ENCODE peak calls at places on chromosomes 1 and 21, in eight cellular contexts. U, S, C, X, Y, M, D and F are unnamed samples.
A peak's percentile ranks its signal among the peaks of the same experiment; 100 is the strongest.

GRCh38 chr1:110255388-110255787 is 45.3 kb downstream of the KCNC4 start:
- DNase-seq in U (no peak), S (no peak), C (no peak), X (no peak), Y (no peak), M (no peak), D (no peak), F (peak; percentile 14)

GRCh38 chr1:43954036-43954435 is 7.3 kb downstream of the IPO13 start:
- DNase-seq in U (peak; percentile 90), S (no peak), C (no peak), X (no peak), Y (no peak), M (no peak), D (no peak), F (no peak)

GRCh38 chr1:196324345-196324744 is 283.9 kb downstream of the KCNT2 start:
- DNase-seq in U (no peak), S (no peak), C (no peak), X (no peak), Y (no peak), M (no peak), D (no peak), F (peak; percentile 32)

GRCh38 chr1:196034080-196034706 is 574.0 kb downstream of the KCNT2 start:
- DNase-seq in U (no peak), S (no peak), C (no peak), X (peak; percentile 3), Y (no peak), M (no peak), D (no peak), F (peak; percentile 8)

GRCh38 chr1:53543130-53543770 is 84.1 kb downstream of the DMRTB1 start:
- DNase-seq in U (no peak), S (peak; percentile 13), C (no peak), X (peak; percentile 31), Y (no peak), M (no peak), D (no peak), F (no peak)

GRCh38 chr21:42969193-42969600 is 5.2 kb upstream of the PKNOX1 start:
- DNase-seq in U (no peak), S (no peak), C (no peak), X (no peak), Y (no peak), M (no peak), D (no peak), F (no peak)

GRCh38 chr1:226884116-226884515 is 13.7 kb downstream of the PSEN2 start:
- DNase-seq in U (no peak), S (no peak), C (no peak), X (no peak), Y (no peak), M (no peak), D (no peak), F (no peak)

GRCh38 chr1:89484097-89485038 is 40.3 kb upstream of the LRRC8B start:
- DNase-seq in U (no peak), S (no peak), C (no peak), X (no peak), Y (no peak), M (no peak), D (no peak), F (peak; percentile 2)

GRCh38 chr1:221667504-221667903 is 74.4 kb downstream of the DUSP10 start:
- DNase-seq in U (no peak), S (no peak), C (no peak), X (peak; percentile 80), Y (no peak), M (no peak), D (no peak), F (no peak)

GRCh38 chr1:217076902-217077301 is 353.7 kb upstream of the ESRRG start:
- DNase-seq in U (no peak), S (no peak), C (no peak), X (no peak), Y (no peak), M (no peak), D (no peak), F (peak; percentile 60)

GRCh38 chr1:221708076-221708571 is 33.8 kb downstream of the DUSP10 start:
- DNase-seq in U (no peak), S (no peak), C (no peak), X (peak; percentile 33), Y (no peak), M (no peak), D (peak; percentile 14), F (no peak)

GRCh38 chr1:219927956-219928790 is at the start of gene SLC30A10:
- DNase-seq in U (no peak), S (peak; percentile 75), C (peak; percentile 28), X (peak; percentile 35), Y (no peak), M (peak; percentile 60), D (peak; percentile 4), F (peak; percentile 58)

GRCh38 chr1:202046748-202047708 is 36.6 kb downstream of the ELF3 start:
- DNase-seq in U (no peak), S (no peak), C (no peak), X (peak; percentile 54), Y (no peak), M (peak; percentile 62), D (no peak), F (no peak)

GRCh38 chr1:18232052-18232451 is 124.5 kb downstream of the IGSF21 start:
- DNase-seq in U (no peak), S (no peak), C (no peak), X (no peak), Y (no peak), M (no peak), D (no peak), F (no peak)

GRCh38 chr1:58460469-58460868 is 86.1 kb downstream of the OMA1 start:
- DNase-seq in U (no peak), S (no peak), C (no peak), X (peak; percentile 49), Y (no peak), M (no peak), D (no peak), F (no peak)

GRCh38 chr21:37916795-37917142 is 512 bp upstream of the KCNJ6 start:
- DNase-seq in U (no peak), S (peak; percentile 90), C (no peak), X (peak; percentile 22), Y (no peak), M (no peak), D (no peak), F (peak; percentile 55)

GRCh38 chr1:180168786-180169640 is 14.3 kb downstream of the QSOX1 start:
- DNase-seq in U (no peak), S (peak; percentile 76), C (no peak), X (peak; percentile 58), Y (peak; percentile 17), M (peak; percentile 89), D (no peak), F (peak; percentile 51)

GRCh38 chr1:53294557-53294956 is 33.3 kb downstream of the LRP8 start:
- DNase-seq in U (peak; percentile 38), S (no peak), C (no peak), X (peak; percentile 88), Y (no peak), M (no peak), D (peak; percentile 59), F (no peak)

GRCh38 chr1:4362314-4363044 is 291.9 kb upstream of the AJAP1 start:
- DNase-seq in U (no peak), S (no peak), C (no peak), X (no peak), Y (no peak), M (no peak), D (no peak), F (no peak)

GRCh38 chr1:91752324-91752723 is 133.6 kb downstream of the TGFBR3 start:
- DNase-seq in U (no peak), S (no peak), C (no peak), X (no peak), Y (no peak), M (no peak), D (no peak), F (no peak)

GRCh38 chr1:53737648-53738204 is 1.2 kb downstream of the GLIS1 start:
- DNase-seq in U (no peak), S (peak; percentile 40), C (no peak), X (no peak), Y (no peak), M (no peak), D (no peak), F (no peak)

GRCh38 chr1:79478160-79478559 is 471.6 kb upstream of the ADGRL4 start:
- DNase-seq in U (no peak), S (no peak), C (no peak), X (no peak), Y (no peak), M (no peak), D (no peak), F (no peak)

GRCh38 chr21:42631142-42631541 is 22.3 kb upstream of the PDE9A start:
- DNase-seq in U (no peak), S (no peak), C (no peak), X (no peak), Y (no peak), M (no peak), D (no peak), F (no peak)

GRCh38 chr1:55696891-55697290 is 481.7 kb upstream of the USP24 start:
- DNase-seq in U (no peak), S (no peak), C (no peak), X (peak; percentile 32), Y (no peak), M (no peak), D (no peak), F (no peak)

GRCh38 chr1:71881611-71882010 is 400.7 kb downstream of the NEGR1 start:
- DNase-seq in U (no peak), S (no peak), C (no peak), X (no peak), Y (no peak), M (no peak), D (no peak), F (no peak)

GRCh38 chr1:47760248-47760629 is 236.9 kb downstream of the TRABD2B start:
- DNase-seq in U (no peak), S (no peak), C (no peak), X (no peak), Y (no peak), M (no peak), D (no peak), F (no peak)

GRCh38 chr1:151287767-151288500 is 5.8 kb downstream of the ZNF687 start:
- DNase-seq in U (no peak), S (no peak), C (no peak), X (no peak), Y (no peak), M (no peak), D (no peak), F (no peak)

GRCh38 chr1:155002479-155003226 is at the start of gene ZBTB7B:
- DNase-seq in U (peak; percentile 78), S (no peak), C (no peak), X (peak; percentile 57), Y (no peak), M (peak; percentile 59), D (no peak), F (peak; percentile 39)

GRCh38 chr1:119276558-119276957 is 92.0 kb upstream of the HAO2 start:
- DNase-seq in U (no peak), S (no peak), C (no peak), X (no peak), Y (no peak), M (no peak), D (no peak), F (peak; percentile 15)

GRCh38 chr1:11341881-11342552 is 69.0 kb downstream of the UBIAD1 start:
- DNase-seq in U (no peak), S (no peak), C (no peak), X (no peak), Y (no peak), M (no peak), D (no peak), F (peak; percentile 13)

GRCh38 chr1:166087734-166088571 is 78.8 kb downstream of the FAM78B start:
- DNase-seq in U (no peak), S (no peak), C (no peak), X (no peak), Y (no peak), M (no peak), D (no peak), F (no peak)

GRCh38 chr1:151553659-151554058 is 13.6 kb downstream of the TUFT1 start:
- DNase-seq in U (no peak), S (no peak), C (no peak), X (peak; percentile 44), Y (no peak), M (no peak), D (no peak), F (no peak)

GRCh38 chr21:45600248-45600647 is 43.3 kb upstream of the PCBP3 start:
- DNase-seq in U (no peak), S (no peak), C (no peak), X (no peak), Y (no peak), M (no peak), D (no peak), F (no peak)

GRCh38 chr1:36323636-36324321 is at the start of gene EVA1B:
- DNase-seq in U (no peak), S (no peak), C (no peak), X (peak; percentile 79), Y (peak; percentile 33), M (peak; percentile 75), D (peak; percentile 27), F (no peak)